ENCODE peak calls at places on chromosomes 5 and 9, in ten cellular contexts. One of them, this sample, is unnamed.
A peak's percentile ranks its signal among the peaks of the same experiment; 100 is the strongest.

GRCh38 chr5:112116372-112116771 is 302.7 kb downstream of the EPB41L4A start:
- DNase-seq in neural progenitor cell: no peak
- DNase-seq in neuronal stem cell: no peak
- DNase-seq in aorta: no peak
- DNase-seq in CD8-positive, alpha-beta memory T cell: no peak
- DNase-seq in small intestine: no peak
- DNase-seq in AG10803: no peak
- DNase-seq in right cardiac atrium: no peak
- DNase-seq in breast epithelium: no peak
- DNase-seq in brain microvascular endothelial cell: no peak
- DNase-seq in this sample: no peak

GRCh38 chr5:159095218-159095617 is 4.5 kb downstream of the EBF1 start:
- DNase-seq in neural progenitor cell: peak; percentile 77
- DNase-seq in neuronal stem cell: no peak
- DNase-seq in aorta: peak; percentile 85
- DNase-seq in CD8-positive, alpha-beta memory T cell: no peak
- DNase-seq in small intestine: no peak
- DNase-seq in AG10803: no peak
- DNase-seq in right cardiac atrium: peak; percentile 55
- DNase-seq in breast epithelium: no peak
- DNase-seq in brain microvascular endothelial cell: no peak
- DNase-seq in this sample: no peak

GRCh38 chr9:123373447-123373923 is 17.5 kb downstream of the CRB2 start:
- DNase-seq in neural progenitor cell: no peak
- DNase-seq in neuronal stem cell: no peak
- DNase-seq in aorta: no peak
- DNase-seq in CD8-positive, alpha-beta memory T cell: no peak
- DNase-seq in small intestine: no peak
- DNase-seq in AG10803: no peak
- DNase-seq in right cardiac atrium: peak; percentile 43
- DNase-seq in breast epithelium: no peak
- DNase-seq in brain microvascular endothelial cell: no peak
- DNase-seq in this sample: no peak

GRCh38 chr9:4384750-4385149 is 84.9 kb upstream of the GLIS3 start:
- DNase-seq in neural progenitor cell: no peak
- DNase-seq in neuronal stem cell: no peak
- DNase-seq in aorta: no peak
- DNase-seq in CD8-positive, alpha-beta memory T cell: no peak
- DNase-seq in small intestine: no peak
- DNase-seq in AG10803: no peak
- DNase-seq in right cardiac atrium: no peak
- DNase-seq in breast epithelium: no peak
- DNase-seq in brain microvascular endothelial cell: no peak
- DNase-seq in this sample: no peak

GRCh38 chr5:156528673-156529072 is 201.7 kb downstream of the SGCD start:
- DNase-seq in neural progenitor cell: no peak
- DNase-seq in neuronal stem cell: no peak
- DNase-seq in aorta: no peak
- DNase-seq in CD8-positive, alpha-beta memory T cell: no peak
- DNase-seq in small intestine: no peak
- DNase-seq in AG10803: peak; percentile 23
- DNase-seq in right cardiac atrium: no peak
- DNase-seq in breast epithelium: no peak
- DNase-seq in brain microvascular endothelial cell: no peak
- DNase-seq in this sample: no peak

GRCh38 chr5:128052764-128053163 is 30.8 kb upstream of the SLC12A2 start:
- DNase-seq in neural progenitor cell: no peak
- DNase-seq in neuronal stem cell: no peak
- DNase-seq in aorta: no peak
- DNase-seq in CD8-positive, alpha-beta memory T cell: no peak
- DNase-seq in small intestine: no peak
- DNase-seq in AG10803: no peak
- DNase-seq in right cardiac atrium: no peak
- DNase-seq in breast epithelium: no peak
- DNase-seq in brain microvascular endothelial cell: no peak
- DNase-seq in this sample: no peak

GRCh38 chr9:135512904-135513303 is 8.3 kb upstream of the LCN1 start:
- DNase-seq in neural progenitor cell: no peak
- DNase-seq in neuronal stem cell: no peak
- DNase-seq in aorta: no peak
- DNase-seq in CD8-positive, alpha-beta memory T cell: no peak
- DNase-seq in small intestine: no peak
- DNase-seq in AG10803: no peak
- DNase-seq in right cardiac atrium: no peak
- DNase-seq in breast epithelium: no peak
- DNase-seq in brain microvascular endothelial cell: no peak
- DNase-seq in this sample: no peak

GRCh38 chr9:135288941-135289534 is 190.5 kb upstream of the PPP1R26 start:
- DNase-seq in neural progenitor cell: no peak
- DNase-seq in neuronal stem cell: no peak
- DNase-seq in aorta: no peak
- DNase-seq in CD8-positive, alpha-beta memory T cell: no peak
- DNase-seq in small intestine: peak; percentile 17
- DNase-seq in AG10803: no peak
- DNase-seq in right cardiac atrium: no peak
- DNase-seq in breast epithelium: no peak
- DNase-seq in brain microvascular endothelial cell: no peak
- DNase-seq in this sample: no peak

GRCh38 chr9:108136646-108137045 is 647.1 kb upstream of the KLF4 start:
- DNase-seq in neural progenitor cell: no peak
- DNase-seq in neuronal stem cell: no peak
- DNase-seq in aorta: no peak
- DNase-seq in CD8-positive, alpha-beta memory T cell: no peak
- DNase-seq in small intestine: no peak
- DNase-seq in AG10803: peak; percentile 5
- DNase-seq in right cardiac atrium: no peak
- DNase-seq in breast epithelium: no peak
- DNase-seq in brain microvascular endothelial cell: no peak
- DNase-seq in this sample: no peak

GRCh38 chr5:44868541-44868940 is 59.8 kb downstream of the MRPS30 start:
- DNase-seq in neural progenitor cell: no peak
- DNase-seq in neuronal stem cell: no peak
- DNase-seq in aorta: no peak
- DNase-seq in CD8-positive, alpha-beta memory T cell: no peak
- DNase-seq in small intestine: no peak
- DNase-seq in AG10803: no peak
- DNase-seq in right cardiac atrium: no peak
- DNase-seq in breast epithelium: no peak
- DNase-seq in brain microvascular endothelial cell: no peak
- DNase-seq in this sample: no peak

DNA sequence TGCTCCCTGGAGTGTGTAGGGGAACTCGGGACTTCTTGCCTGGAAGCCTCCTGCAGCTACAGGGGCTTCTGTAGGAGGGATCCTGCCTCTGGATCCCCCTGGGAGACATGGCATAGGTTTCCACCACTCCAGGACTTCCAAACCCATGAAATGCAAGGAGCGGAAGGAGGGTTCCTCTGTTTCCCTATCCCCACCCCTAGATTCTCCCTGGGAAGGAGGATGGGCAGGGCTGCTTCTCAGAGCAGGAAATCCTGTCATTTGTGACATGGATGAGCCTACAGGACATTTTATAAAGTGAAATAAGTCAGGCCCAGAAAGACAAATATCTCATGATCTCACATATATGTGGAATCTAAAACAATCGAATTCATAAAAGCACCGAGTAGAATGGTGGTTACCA is 23.5 kb upstream of the SLC25A48 start:
- DNase-seq in neural progenitor cell: no peak
- DNase-seq in neuronal stem cell: no peak
- DNase-seq in aorta: no peak
- DNase-seq in CD8-positive, alpha-beta memory T cell: no peak
- DNase-seq in small intestine: no peak
- DNase-seq in AG10803: no peak
- DNase-seq in right cardiac atrium: no peak
- DNase-seq in breast epithelium: no peak
- DNase-seq in brain microvascular endothelial cell: no peak
- DNase-seq in this sample: no peak
- H3K4me3 ChIP-seq in neural progenitor cell: no peak overlapping the region
- H3K4me3 ChIP-seq in neuronal stem cell: no peak overlapping the region
- H3K4me3 ChIP-seq in aorta: no peak overlapping the region
- H3K4me3 ChIP-seq in CD8-positive, alpha-beta memory T cell: no peak overlapping the region
- H3K4me3 ChIP-seq in small intestine: no peak overlapping the region
- H3K4me3 ChIP-seq in AG10803: no peak overlapping the region
- H3K4me3 ChIP-seq in right cardiac atrium: no peak overlapping the region
- H3K4me3 ChIP-seq in breast epithelium: no peak overlapping the region
- H3K4me3 ChIP-seq in brain microvascular endothelial cell: no peak overlapping the region
- H3K4me3 ChIP-seq in this sample: no peak overlapping the region

GRCh38 chr9:37574996-37575395 is 1.2 kb downstream of the FBXO10 start:
- DNase-seq in neural progenitor cell: peak; percentile 9
- DNase-seq in neuronal stem cell: no peak
- DNase-seq in aorta: no peak
- DNase-seq in CD8-positive, alpha-beta memory T cell: no peak
- DNase-seq in small intestine: no peak
- DNase-seq in AG10803: no peak
- DNase-seq in right cardiac atrium: no peak
- DNase-seq in breast epithelium: no peak
- DNase-seq in brain microvascular endothelial cell: no peak
- DNase-seq in this sample: no peak
- H3K4me3 ChIP-seq in neural progenitor cell: peak overlapping the region; percentile 69
- H3K4me3 ChIP-seq in neuronal stem cell: peak overlapping the region; percentile 67
- H3K4me3 ChIP-seq in aorta: no peak overlapping the region
- H3K4me3 ChIP-seq in CD8-positive, alpha-beta memory T cell: no peak overlapping the region
- H3K4me3 ChIP-seq in small intestine: no peak overlapping the region
- H3K4me3 ChIP-seq in AG10803: peak overlapping the region; percentile 66
- H3K4me3 ChIP-seq in right cardiac atrium: peak overlapping the region; percentile 86
- H3K4me3 ChIP-seq in breast epithelium: peak overlapping the region; percentile 64
- H3K4me3 ChIP-seq in brain microvascular endothelial cell: peak overlapping the region; percentile 81
- H3K4me3 ChIP-seq in this sample: peak overlapping the region; percentile 72

DNA sequence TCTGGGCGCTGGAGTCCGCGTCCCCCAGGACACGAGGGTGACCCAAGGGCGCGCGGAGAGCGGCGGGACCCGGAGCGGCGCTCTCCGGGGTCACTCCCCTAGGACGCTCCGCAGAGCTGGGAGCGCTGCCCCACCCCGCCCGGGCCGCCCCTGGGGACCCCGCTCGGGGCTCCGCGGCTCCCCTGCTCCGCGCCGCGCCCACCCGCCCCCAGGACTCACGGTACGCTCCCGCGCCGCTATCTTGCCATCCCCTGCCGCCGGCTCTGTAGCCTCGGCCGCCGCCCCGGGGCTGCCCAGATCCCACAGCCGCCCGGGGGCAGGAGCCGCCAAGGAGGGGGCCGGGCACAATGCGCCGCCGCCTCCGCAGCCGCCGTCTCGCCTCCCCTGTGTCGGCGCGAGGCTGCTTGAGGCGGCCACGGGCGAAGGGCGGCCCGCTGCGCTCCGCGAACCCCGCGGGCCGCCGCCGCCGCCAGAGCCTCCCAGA is 289 bp downstream of the LIFR start:
- DNase-seq in neural progenitor cell: no peak
- DNase-seq in neuronal stem cell: no peak
- DNase-seq in aorta: no peak
- DNase-seq in CD8-positive, alpha-beta memory T cell: no peak
- DNase-seq in small intestine: no peak
- DNase-seq in AG10803: no peak
- DNase-seq in right cardiac atrium: no peak
- DNase-seq in breast epithelium: no peak
- DNase-seq in brain microvascular endothelial cell: peak; percentile 7
- DNase-seq in this sample: no peak
- H3K4me3 ChIP-seq in neural progenitor cell: peak overlapping the region; percentile 83
- H3K4me3 ChIP-seq in neuronal stem cell: peak overlapping the region; percentile 94
- H3K4me3 ChIP-seq in aorta: peak overlapping the region; percentile 51
- H3K4me3 ChIP-seq in CD8-positive, alpha-beta memory T cell: no peak overlapping the region
- H3K4me3 ChIP-seq in small intestine: peak overlapping the region; percentile 58
- H3K4me3 ChIP-seq in AG10803: peak overlapping the region; percentile 72
- H3K4me3 ChIP-seq in right cardiac atrium: peak overlapping the region; percentile 99
- H3K4me3 ChIP-seq in breast epithelium: peak overlapping the region; percentile 88
- H3K4me3 ChIP-seq in brain microvascular endothelial cell: peak overlapping the region; percentile 77
- H3K4me3 ChIP-seq in this sample: peak overlapping the region; percentile 90

GRCh38 chr9:113794721-113795120 is 81.4 kb upstream of the ZNF618 start:
- DNase-seq in neural progenitor cell: no peak
- DNase-seq in neuronal stem cell: no peak
- DNase-seq in aorta: no peak
- DNase-seq in CD8-positive, alpha-beta memory T cell: no peak
- DNase-seq in small intestine: no peak
- DNase-seq in AG10803: no peak
- DNase-seq in right cardiac atrium: no peak
- DNase-seq in breast epithelium: no peak
- DNase-seq in brain microvascular endothelial cell: no peak
- DNase-seq in this sample: no peak

GRCh38 chr9:113798062-113799030 is 77.8 kb upstream of the ZNF618 start:
- DNase-seq in neural progenitor cell: no peak
- DNase-seq in neuronal stem cell: no peak
- DNase-seq in aorta: no peak
- DNase-seq in CD8-positive, alpha-beta memory T cell: no peak
- DNase-seq in small intestine: no peak
- DNase-seq in AG10803: no peak
- DNase-seq in right cardiac atrium: no peak
- DNase-seq in breast epithelium: no peak
- DNase-seq in brain microvascular endothelial cell: no peak
- DNase-seq in this sample: no peak

GRCh38 chr9:113795811-113796392 is 80.2 kb upstream of the ZNF618 start:
- DNase-seq in neural progenitor cell: no peak
- DNase-seq in neuronal stem cell: no peak
- DNase-seq in aorta: no peak
- DNase-seq in CD8-positive, alpha-beta memory T cell: no peak
- DNase-seq in small intestine: no peak
- DNase-seq in AG10803: no peak
- DNase-seq in right cardiac atrium: no peak
- DNase-seq in breast epithelium: no peak
- DNase-seq in brain microvascular endothelial cell: no peak
- DNase-seq in this sample: no peak

GRCh38 chr9:113796651-113797426 is 79.3 kb upstream of the ZNF618 start:
- DNase-seq in neural progenitor cell: no peak
- DNase-seq in neuronal stem cell: no peak
- DNase-seq in aorta: no peak
- DNase-seq in CD8-positive, alpha-beta memory T cell: no peak
- DNase-seq in small intestine: no peak
- DNase-seq in AG10803: no peak
- DNase-seq in right cardiac atrium: no peak
- DNase-seq in breast epithelium: no peak
- DNase-seq in brain microvascular endothelial cell: no peak
- DNase-seq in this sample: no peak

GRCh38 chr9:113793558-113793957 is 82.6 kb upstream of the ZNF618 start:
- DNase-seq in neural progenitor cell: no peak
- DNase-seq in neuronal stem cell: no peak
- DNase-seq in aorta: no peak
- DNase-seq in CD8-positive, alpha-beta memory T cell: no peak
- DNase-seq in small intestine: no peak
- DNase-seq in AG10803: no peak
- DNase-seq in right cardiac atrium: no peak
- DNase-seq in breast epithelium: no peak
- DNase-seq in brain microvascular endothelial cell: no peak
- DNase-seq in this sample: no peak
- H3K4me3 ChIP-seq in neural progenitor cell: no peak overlapping the region
- H3K4me3 ChIP-seq in neuronal stem cell: no peak overlapping the region
- H3K4me3 ChIP-seq in aorta: no peak overlapping the region
- H3K4me3 ChIP-seq in CD8-positive, alpha-beta memory T cell: no peak overlapping the region
- H3K4me3 ChIP-seq in small intestine: no peak overlapping the region
- H3K4me3 ChIP-seq in AG10803: no peak overlapping the region
- H3K4me3 ChIP-seq in right cardiac atrium: no peak overlapping the region
- H3K4me3 ChIP-seq in breast epithelium: no peak overlapping the region
- H3K4me3 ChIP-seq in brain microvascular endothelial cell: no peak overlapping the region
- H3K4me3 ChIP-seq in this sample: no peak overlapping the region

This sample was measured in prostate gland.